ENCODE peak calls at places on chromosome 11, in eight cellular contexts. F, A, H, W, K, G, E and P are unnamed samples.
A peak's percentile ranks its signal among the peaks of the same experiment; 100 is the strongest.

GRCh38 chr11:130513132-130513531 is 64.7 kb downstream of the ADAMTS15 start:
- DNase-seq in F (no peak), A (no peak), H (peak; percentile 86), E (peak; percentile 76), W (peak; percentile 53), K (no peak), G (no peak), P (no peak)

GRCh38 chr11:132858203-132858602 is 674.1 kb downstream of the OPCML start:
- DNase-seq in W (no peak), E (no peak), A (no peak), H (no peak), G (peak; percentile 49), F (no peak), K (no peak), P (no peak)

GRCh38 chr11:43282607-43283440 is 29.0 kb upstream of the API5 start:
- DNase-seq in W (no peak), G (peak; percentile 62), A (peak; percentile 53), H (peak; percentile 42), E (peak; percentile 15), F (peak; percentile 31), K (peak; percentile 79), P (no peak)

GRCh38 chr11:94581926-94582325 is 14.8 kb downstream of the PIWIL4 start:
- DNase-seq in F (no peak), E (no peak), H (no peak), K (no peak), G (no peak), W (no peak), A (no peak), P (no peak)

GRCh38 chr11:1881442-1882264 is 10.0 kb downstream of the PRR33 start:
- DNase-seq in F (no peak), K (peak; percentile 89), W (peak; percentile 20), A (peak; percentile 73), E (no peak), G (no peak), H (no peak), P (peak; percentile 66)

GRCh38 chr11:46367244-46367915 is 14.1 kb upstream of the MDK start:
- DNase-seq in F (peak; percentile 69), H (peak; percentile 44), E (peak; percentile 60), G (peak; percentile 75), W (peak; percentile 77), A (peak; percentile 69), K (peak; percentile 68), P (no peak)

GRCh38 chr11:134541951-134542350 is 129.9 kb upstream of the B3GAT1 start:
- DNase-seq in K (no peak), H (no peak), E (no peak), A (no peak), G (no peak), F (no peak), W (no peak), P (no peak)

GRCh38 chr11:4092031-4092430 is 2.6 kb upstream of the RRM1 start:
- DNase-seq in W (no peak), F (no peak), A (no peak), G (no peak), H (no peak), K (peak; percentile 51), E (no peak), P (no peak)

GRCh38 chr11:134559617-134559992 is 147.6 kb upstream of the B3GAT1 start:
- DNase-seq in G (no peak), H (no peak), A (no peak), K (no peak), W (no peak), F (no peak), E (no peak), P (peak; percentile 81)

GRCh38 chr11:69868871-69869270 is 49.7 kb upstream of the FGF3 start:
- DNase-seq in F (no peak), E (no peak), H (no peak), K (no peak), G (no peak), A (no peak), W (no peak), P (no peak)

GRCh38 chr11:120931057-120931779 is 92.7 kb upstream of the TBCEL start:
- DNase-seq in A (peak; percentile 39), G (no peak), H (no peak), F (peak; percentile 30), K (no peak), E (no peak), W (no peak), P (no peak)

GRCh38 chr11:46252373-46252914 is 25.0 kb upstream of the CREB3L1 start:
- DNase-seq in G (no peak), H (no peak), W (peak; percentile 59), F (no peak), E (no peak), K (no peak), A (no peak), P (no peak)

GRCh38 chr11:128648711-128649110 is 45.2 kb upstream of the FLI1 start:
- DNase-seq in E (no peak), A (no peak), F (no peak), W (no peak), G (no peak), H (no peak), K (no peak), P (no peak)

GRCh38 chr11:20337526-20338154 is 25.9 kb upstream of the HTATIP2 start:
- DNase-seq in K (peak; percentile 73), H (peak; percentile 43), E (no peak), F (no peak), G (peak; percentile 64), A (peak; percentile 4), W (no peak), P (no peak)
- TF ChIP-seq CTCF in K (peak; percentile 42), H (peak; percentile 50), E (peak; percentile 43), F (peak; percentile 24), G (peak; percentile 53), A (peak; percentile 62), W (no peak), P (peak; percentile 87)

GRCh38 chr11:59144579-59145345 is 2.1 kb downstream of the FAM111A start:
- DNase-seq in E (peak; percentile 73), K (peak; percentile 94), F (peak; percentile 75), H (peak; percentile 86), A (peak; percentile 93), W (peak; percentile 91), G (peak; percentile 72), P (no peak)
- TF ChIP-seq CTCF in E (no peak), K (no peak), F (peak; percentile 4), H (peak; percentile 6), A (peak; percentile 81), W (no peak), G (peak; percentile 15), P (peak; percentile 46)

DNA sequence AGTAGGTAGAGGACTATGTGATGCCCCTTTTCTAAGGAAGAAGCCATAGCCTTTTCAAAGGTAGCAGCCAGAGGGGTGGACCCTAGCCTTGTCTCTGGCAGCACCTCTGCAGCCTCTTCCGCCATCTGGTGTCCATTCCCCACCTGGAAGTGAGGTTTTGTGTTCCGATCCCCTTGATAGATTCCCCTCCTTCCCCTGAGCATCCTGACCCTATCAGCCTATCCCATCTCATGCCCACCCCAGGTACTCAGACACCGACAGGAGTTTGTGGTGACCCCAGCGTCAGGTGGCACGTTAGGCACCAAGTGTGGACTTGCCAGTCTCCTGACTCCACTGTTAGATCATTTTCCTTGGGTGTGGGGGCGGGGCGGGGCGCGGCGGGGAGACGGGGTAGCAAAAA is 398 bp upstream of the FAM89B start:
- DNase-seq in G (no peak), K (peak; percentile 92), F (peak; percentile 42), W (no peak), A (peak; percentile 57), E (no peak), H (peak; percentile 54), P (no peak)
- TF ChIP-seq CTCF in G (peak; percentile 46), K (peak; percentile 46), F (peak; percentile 33), W (no peak), A (peak; percentile 67), E (no peak), H (peak; percentile 47), P (peak; percentile 75)

GRCh38 chr11:123561046-123561781 is 93.2 kb downstream of the SCN3B start:
- DNase-seq in G (peak; percentile 66), H (peak; percentile 32), K (peak; percentile 73), W (no peak), A (no peak), E (no peak), F (no peak), P (no peak)
- TF ChIP-seq CTCF in G (peak; percentile 45), H (peak; percentile 42), K (peak; percentile 49), W (no peak), A (no peak), E (peak; percentile 49), F (no peak), P (peak; percentile 25)

GRCh38 chr11:67644042-67644441 is 4.5 kb upstream of the TBX10 start:
- DNase-seq in F (no peak), A (peak; percentile 71), K (peak; percentile 69), E (no peak), G (no peak), W (no peak), H (no peak), P (no peak)
- TF ChIP-seq CTCF in F (peak; percentile 24), A (peak; percentile 86), K (peak; percentile 31), E (peak; percentile 19), G (peak; percentile 24), W (no peak), H (peak; percentile 28), P (peak; percentile 43)